ENCODE peak calls at places on chromosomes 3 and 15, in four cellular contexts. R is right cardiac atrium, S is heart right ventricle, E is PC-3. P is an unnamed sample.

GRCh38 chr3:36894924-36895323 is 49.9 kb downstream of the TRANK1 start:
- ATAC-seq in R (no peak), E (no peak), S (no peak), P (no peak)

GRCh38 chr3:72601983-72602382 is 246.3 kb downstream of the SHQ1 start:
- ATAC-seq in S (no peak), R (no peak), E (no peak), P (no peak)

GRCh38 chr3:12460132-12460531 is 24.1 kb upstream of the TSEN2 start:
- ATAC-seq in S (no peak), R (no peak), E (no peak), P (no peak)

GRCh38 chr3:111484666-111485065 is 57.3 kb upstream of the CD96 start:
- ATAC-seq in S (no peak), E (no peak), R (no peak), P (no peak)

GRCh38 chr3:142618917-142619401 is 22.8 kb downstream of the PLS1 start:
- ATAC-seq in E (peak; percentile 97), S (no peak), R (peak; percentile 40), P (no peak)

GRCh38 chr15:73127302-73127936 is 75.2 kb downstream of the NEO1 start:
- ATAC-seq in E (peak; percentile 45), R (no peak), S (no peak), P (no peak)

GRCh38 chr15:38195191-38195901 is 57.3 kb upstream of the SPRED1 start:
- ATAC-seq in S (no peak), E (peak; percentile 82), R (no peak), P (no peak)

GRCh38 chr3:62201438-62202035 is 171.8 kb downstream of the FEZF2 start:
- ATAC-seq in S (no peak), R (no peak), E (peak; percentile 81), P (no peak)

GRCh38 chr3:56613016-56613415 is 56.0 kb downstream of the CCDC66 start:
- ATAC-seq in R (peak; percentile 16), E (no peak), S (no peak), P (no peak)

GRCh38 chr3:52494446-52494845 is 692 bp upstream of the STAB1 start:
- ATAC-seq in R (no peak), E (no peak), S (no peak), P (no peak)

GRCh38 chr15:75606711-75607684 is 18.5 kb downstream of the SNUPN start:
- ATAC-seq in S (no peak), R (no peak), E (no peak), P (no peak)

GRCh38 chr3:193190387-193190786 is 50.6 kb upstream of the PLAAT1 start:
- ATAC-seq in E (no peak), S (no peak), R (no peak), P (no peak)

GRCh38 chr3:192188218-192188835 is 539.0 kb downstream of the FGF12 start:
- ATAC-seq in E (peak; percentile 73), S (no peak), R (peak; percentile 61), P (peak; percentile 31)

GRCh38 chr3:72309626-72310025 is 524.7 kb upstream of the PROK2 start:
- ATAC-seq in E (no peak), S (no peak), R (no peak), P (no peak)

GRCh38 chr3:183394150-183394549 is 34.3 kb downstream of the MCF2L2 start:
- ATAC-seq in E (no peak), S (no peak), R (no peak), P (no peak)

GRCh38 chr3:63960048-63960711 is 48.0 kb upstream of the SCAANT1 start:
- ATAC-seq in E (peak; percentile 86), S (peak; percentile 49), R (peak; percentile 80), P (peak; percentile 58)

GRCh38 chr15:72271895-72272212 is 500 bp downstream of the PARP6 start:
- ATAC-seq in E (no peak), S (peak; percentile 1), R (peak; percentile 4), P (no peak)

GRCh38 chr3:134694946-134695543 is 44.2 kb upstream of the KY start:
- ATAC-seq in S (no peak), E (no peak), R (no peak), P (no peak)

GRCh38 chr3:190577225-190577624 is 63.3 kb downstream of the IL1RAP start:
- ATAC-seq in R (no peak), E (no peak), S (no peak), P (no peak)

GRCh38 chr3:177516130-177517011 is 319.1 kb upstream of the TBL1XR1 start:
- ATAC-seq in E (no peak), R (peak; percentile 87), S (peak; percentile 79), P (peak; percentile 54)

GRCh38 chr3:152426393-152426792 is 157.7 kb downstream of the MBNL1 start:
- ATAC-seq in R (no peak), E (no peak), S (no peak), P (no peak)
- H3K27ac ChIP-seq in R (no peak overlapping the region), E (no peak overlapping the region), S (no peak overlapping the region), P (peak overlapping the region; percentile 51)

DNA sequence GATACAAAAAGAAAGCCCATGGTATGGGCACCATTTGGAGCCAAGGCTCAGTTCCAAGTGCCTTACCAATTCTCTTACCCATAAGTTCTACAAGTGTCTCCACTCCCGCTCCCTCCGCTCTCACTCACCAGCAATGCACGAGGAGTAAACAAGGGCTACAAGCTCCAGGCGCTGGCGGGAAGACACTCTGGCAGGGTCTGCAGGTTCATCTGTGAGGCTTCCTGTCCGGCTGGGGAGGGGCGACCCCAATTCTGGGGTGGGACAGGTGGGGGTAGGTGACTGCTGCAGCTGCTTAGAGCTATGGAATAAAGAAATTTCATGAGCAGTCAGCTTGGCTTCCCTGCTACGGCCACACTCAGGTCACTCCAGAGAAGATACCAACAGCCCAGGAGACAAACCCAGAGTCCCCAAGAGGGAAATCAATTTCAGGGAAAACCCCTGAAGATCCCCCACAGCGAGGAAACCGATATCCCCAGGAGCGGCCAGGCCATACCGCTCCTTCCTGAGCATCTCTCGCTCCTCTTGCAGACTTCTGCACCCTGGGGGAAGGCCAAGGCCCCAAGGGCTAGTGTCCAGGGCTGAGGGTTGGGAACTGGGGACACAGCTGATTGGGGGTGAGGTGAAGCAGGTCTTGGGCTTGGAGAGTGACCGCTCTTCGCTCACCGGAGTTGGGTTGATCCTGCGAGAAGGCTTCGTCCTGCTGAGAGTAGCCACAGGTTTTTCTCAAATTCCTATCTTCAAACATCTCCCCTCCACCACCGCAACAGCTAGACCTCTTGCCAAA is 1.4 kb downstream of the CDAN1 start:
- ATAC-seq in S (no peak), R (no peak), E (no peak), P (no peak)
- H3K27ac ChIP-seq in S (no peak overlapping the region), R (no peak overlapping the region), E (no peak overlapping the region), P (peak overlapping the region; percentile 89)

DNA sequence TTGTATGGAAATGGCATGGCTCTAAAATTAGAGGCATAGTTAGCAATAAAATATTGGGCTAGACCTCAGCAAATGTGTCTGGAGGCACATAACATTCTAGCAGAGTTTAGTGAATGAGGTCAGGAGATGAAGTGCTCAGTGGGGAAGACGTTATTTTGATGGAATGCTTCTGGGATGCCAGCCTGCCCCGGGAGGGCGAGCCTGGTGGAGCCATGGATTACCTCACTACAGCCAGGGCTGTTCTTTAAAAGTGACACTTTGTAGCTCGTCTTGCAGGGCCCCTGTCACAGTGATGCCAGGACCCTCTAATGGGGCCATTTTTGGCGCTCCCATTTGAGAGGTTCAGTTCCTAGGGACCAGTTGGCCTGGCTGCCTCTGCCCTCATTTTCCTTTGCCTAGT is 48.5 kb downstream of the PXYLP1 start:
- ATAC-seq in E (no peak), S (peak; percentile 19), R (no peak), P (peak; percentile 83)
- H3K27ac ChIP-seq in E (no peak overlapping the region), S (no peak overlapping the region), R (no peak overlapping the region), P (peak overlapping the region; percentile 80)

DNA sequence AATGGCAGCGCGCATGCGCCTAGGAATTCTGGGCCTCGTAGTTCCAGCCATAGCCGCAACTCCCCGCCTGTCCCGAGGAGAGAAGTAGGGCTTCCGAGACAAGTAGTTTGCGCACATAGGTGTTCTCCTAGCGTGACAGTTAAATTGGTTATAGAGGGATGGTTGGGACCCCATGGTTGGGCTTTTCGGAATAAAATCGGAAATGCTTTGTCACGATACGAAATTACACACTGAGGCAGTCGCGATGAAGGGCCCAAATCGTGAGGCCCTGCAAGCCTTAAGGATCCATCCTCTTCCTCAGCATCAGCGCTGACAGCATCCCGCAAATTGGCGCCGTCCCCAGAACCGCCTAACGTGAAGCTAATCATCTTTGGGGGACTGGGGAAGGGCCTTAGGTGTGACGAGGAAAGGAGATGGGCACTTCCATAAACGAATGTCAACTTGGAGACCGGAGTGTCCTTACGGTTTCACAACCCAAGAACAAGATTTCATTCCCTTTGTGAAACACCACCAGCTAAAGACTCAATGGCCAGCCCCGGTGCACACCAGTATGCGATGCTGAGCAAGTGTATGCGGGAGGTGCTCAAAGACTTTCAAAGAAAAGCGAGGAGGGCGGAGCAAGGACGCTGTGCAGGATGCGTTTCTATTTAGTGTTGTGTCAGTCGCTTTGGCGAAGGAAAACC is 612 bp upstream of the TTBK2 start:
- ATAC-seq in R (peak; percentile 23), E (no peak), S (peak; percentile 18), P (peak; percentile 15)
- H3K27ac ChIP-seq in R (peak overlapping the region; percentile 3), E (no peak overlapping the region), S (no peak overlapping the region), P (peak overlapping the region; percentile 88)

GRCh38 chr3:188000361-188000861 is 153.5 kb upstream of the LPP start:
- ATAC-seq in R (peak; percentile 20), E (no peak), S (no peak), P (peak; percentile 30)
- H3K27ac ChIP-seq in R (no peak overlapping the region), E (no peak overlapping the region), S (no peak overlapping the region), P (no peak overlapping the region)

P was measured in gastroesophageal sphincter.